ENCODE peak calls at places on chromosomes 5 and 9, in ten cellular contexts. H is heart right ventricle, C is EH, N is COR-L47, V is globus pallidus, Y is germinal center, A is hepatocyte, K is amniotic stem cell, P is H7, I is OCI-M1. O is an unnamed sample.

GRCh38 chr9:133060417-133060841 is 1.4 kb upstream of the CEL start:
- DNase-seq in V (no peak), Y (no peak), N (no peak), H (no peak), K (no peak), I (peak), C (no peak), A (no peak), P (peak), O (no peak)

GRCh38 chr5:180860273-180860886 is 696 bp downstream of the ZFP62 start:
- DNase-seq in V (no peak), K (no peak), A (peak), C (peak), I (peak), Y (peak), N (peak), H (no peak), P (peak), O (peak)

GRCh38 chr5:158695595-158696330 is 404.0 kb downstream of the EBF1 start:
- DNase-seq in C (peak), V (peak), N (no peak), I (peak), A (peak), K (peak), Y (peak), P (peak), H (peak), O (no peak)

GRCh38 chr9:3521961-3522360 is 3.8 kb downstream of the RFX3 start:
- DNase-seq in H (no peak), C (no peak), V (no peak), I (peak), N (no peak), Y (no peak), K (no peak), A (no peak), P (no peak), O (no peak)

GRCh38 chr9:14400658-14400995 is 86.7 kb upstream of the NFIB start:
- DNase-seq in C (peak), K (no peak), Y (no peak), P (peak), N (peak), I (peak), A (peak), V (peak), H (peak), O (no peak)

GRCh38 chr9:78745996-78746395 is 449.1 kb downstream of the PSAT1 start:
- DNase-seq in K (no peak), C (peak), H (no peak), Y (no peak), A (no peak), N (no peak), V (no peak), P (no peak), I (no peak), O (no peak)

GRCh38 chr5:174180639-174181038 is 135.1 kb downstream of the NSG2 start:
- DNase-seq in A (no peak), I (no peak), K (no peak), C (no peak), H (no peak), P (no peak), N (no peak), V (no peak), Y (no peak), O (no peak)

GRCh38 chr5:146283344-146283761 is 55.3 kb upstream of the POU4F3 start:
- DNase-seq in A (peak), V (no peak), N (no peak), P (no peak), C (peak), I (no peak), Y (no peak), K (peak), H (no peak), O (peak)

GRCh38 chr5:160293386-160293785 is 19.0 kb downstream of the CCNJL start:
- DNase-seq in C (no peak), I (no peak), A (no peak), K (no peak), V (no peak), H (no peak), P (no peak), Y (no peak), N (no peak), O (no peak)

GRCh38 chr9:11663913-11664312 is 1029.3 kb upstream of the TYRP1 start:
- DNase-seq in P (no peak), I (no peak), N (no peak), C (no peak), V (no peak), A (no peak), Y (no peak), K (no peak), H (no peak), O (no peak)

GRCh38 chr9:76629205-76629990 is 134.8 kb upstream of the PCA3 start:
- DNase-seq in N (no peak), Y (no peak), P (no peak), A (no peak), I (peak), H (no peak), C (no peak), K (no peak), V (no peak), O (no peak)

GRCh38 chr9:111599092-111599947 is at the start of gene PTGR1:
- DNase-seq in Y (peak), A (peak), K (peak), C (peak), N (no peak), P (peak), I (peak), V (peak), H (peak), O (no peak)